ENCODE peak calls at places on chromosome 18, in four cellular contexts. B is IMR-90, W is mesenchymal stem cell, E is neuronal stem cell. P is an unnamed sample.

GRCh38 chr18:53567935-53568574 is 656.4 kb downstream of the MBD2 start:
- DNase-seq in B (peak; percentile 13), W (peak; percentile 38), E (peak; percentile 26), P (peak; percentile 73)

GRCh38 chr18:50631831-50632285 is 72.0 kb downstream of the MAPK4 start:
- DNase-seq in W (no peak), E (no peak), B (no peak), P (peak; percentile 58)

GRCh38 chr18:41845563-41845962 is 109.5 kb upstream of the PIK3C3 start:
- DNase-seq in E (no peak), W (no peak), B (no peak), P (no peak)

GRCh38 chr18:12287684-12288405 is 20.2 kb upstream of the TUBB6 start:
- DNase-seq in W (peak; percentile 90), E (no peak), B (peak; percentile 95), P (peak; percentile 31)

GRCh38 chr18:44758821-44759624 is 78.3 kb downstream of the SETBP1 start:
- DNase-seq in E (no peak), B (no peak), W (no peak), P (no peak)

GRCh38 chr18:51342815-51343214 is 145.3 kb upstream of the MEX3C start:
- DNase-seq in B (peak; percentile 1), E (no peak), W (peak; percentile 91), P (no peak)

GRCh38 chr18:61348230-61348629 is 15.0 kb downstream of the CDH20 start:
- DNase-seq in W (no peak), B (no peak), E (no peak), P (no peak)

GRCh38 chr18:63025251-63025710 is 294.3 kb downstream of the BCL2 start:
- DNase-seq in B (no peak), E (peak; percentile 21), W (no peak), P (peak; percentile 64)

GRCh38 chr18:66993492-66993891 is 389.6 kb upstream of the CDH19 start:
- DNase-seq in E (no peak), W (no peak), B (no peak), P (peak; percentile 88)

GRCh38 chr18:50410894-50411293 is 36.0 kb downstream of the SKA1 start:
- DNase-seq in W (peak; percentile 74), B (peak; percentile 50), E (no peak), P (no peak)

GRCh38 chr18:32277492-32277988 is 87.7 kb downstream of the MEP1B start:
- DNase-seq in E (no peak), B (no peak), W (peak; percentile 53), P (no peak)

GRCh38 chr18:7452331-7452730 is 114.8 kb upstream of the PTPRM start:
- DNase-seq in B (peak; percentile 4), E (no peak), W (peak; percentile 19), P (peak; percentile 79)

GRCh38 chr18:51447351-51447896 is 249.9 kb upstream of the MEX3C start:
- DNase-seq in E (no peak), W (no peak), B (no peak), P (peak; percentile 9)

GRCh38 chr18:5238371-5238758 is 41.3 kb upstream of the AKAIN1 start:
- DNase-seq in W (peak; percentile 71), B (peak; percentile 30), E (no peak), P (no peak)

GRCh38 chr18:63058521-63058920 is 261.0 kb downstream of the BCL2 start:
- DNase-seq in B (no peak), E (no peak), W (no peak), P (no peak)

GRCh38 chr18:52163478-52163877 is 176.5 kb upstream of the DCC start:
- DNase-seq in W (no peak), E (no peak), B (no peak), P (peak; percentile 16)

GRCh38 chr18:52636536-52636935 is 296.5 kb downstream of the DCC start:
- DNase-seq in E (no peak), B (no peak), W (no peak), P (peak; percentile 61)

GRCh38 chr18:78980777-78981651 is 1.4 kb downstream of the SALL3 start:
- DNase-seq in E (no peak), W (no peak), B (no peak), P (peak; percentile 74)

GRCh38 chr18:51400721-51401120 is 203.2 kb upstream of the MEX3C start:
- DNase-seq in E (no peak), W (no peak), B (no peak), P (no peak)

GRCh38 chr18:73749304-73749703 is 398.3 kb downstream of the FBXO15 start:
- DNase-seq in B (no peak), W (no peak), E (no peak), P (no peak)

GRCh38 chr18:8121942-8122480 is 487.2 kb upstream of the RAB12 start:
- DNase-seq in E (no peak), B (peak; percentile 94), W (peak; percentile 54), P (peak; percentile 87)

GRCh38 chr18:73479472-73479871 is 611.7 kb upstream of the NETO1 start:
- DNase-seq in B (peak; percentile 63), E (no peak), W (no peak), P (peak; percentile 8)

GRCh38 chr18:10062292-10062940 is 148.6 kb downstream of the VAPA start:
- DNase-seq in W (peak; percentile 81), B (peak; percentile 53), E (no peak), P (no peak)

GRCh38 chr18:11494093-11494492 is 115.3 kb upstream of the SLC35G4 start:
- DNase-seq in E (no peak), W (peak; percentile 26), B (peak; percentile 7), P (no peak)

GRCh38 chr18:22314001-22314400 is 103.7 kb downstream of the CTAGE1 start:
- DNase-seq in B (peak; percentile 83), W (peak; percentile 63), E (no peak), P (no peak)

GRCh38 chr18:32092422-32093105 is 890 bp downstream of the RNF138 start:
- DNase-seq in B (peak; percentile 94), E (peak; percentile 95), W (peak; percentile 97), P (peak; percentile 98)

GRCh38 chr18:68763082-68763481 is 34.8 kb upstream of the CCDC102B start:
- DNase-seq in B (peak; percentile 41), W (peak; percentile 64), E (no peak), P (no peak)

GRCh38 chr18:35459997-35460396 is 37.8 kb downstream of the INO80C start:
- DNase-seq in E (no peak), B (no peak), W (no peak), P (no peak)

GRCh38 chr18:28875059-28875458 is 698.1 kb upstream of the CDH2 start:
- DNase-seq in E (no peak), B (no peak), W (no peak), P (no peak)

GRCh38 chr18:28728891-28729290 is 552.0 kb upstream of the CDH2 start:
- DNase-seq in W (no peak), E (no peak), B (peak; percentile 20), P (no peak)

GRCh38 chr18:11136241-11136640 is 13.1 kb downstream of the PIEZO2 start:
- DNase-seq in W (peak; percentile 65), B (peak; percentile 69), E (no peak), P (peak; percentile 49)

GRCh38 chr18:25076980-25077780 is 274.8 kb downstream of the ZNF521 start:
- DNase-seq in B (no peak), W (no peak), E (peak; percentile 50), P (peak; percentile 87)

GRCh38 chr18:54261894-54262293 is 7.4 kb upstream of the POLI start:
- DNase-seq in W (no peak), B (no peak), E (no peak), P (no peak)

DNA sequence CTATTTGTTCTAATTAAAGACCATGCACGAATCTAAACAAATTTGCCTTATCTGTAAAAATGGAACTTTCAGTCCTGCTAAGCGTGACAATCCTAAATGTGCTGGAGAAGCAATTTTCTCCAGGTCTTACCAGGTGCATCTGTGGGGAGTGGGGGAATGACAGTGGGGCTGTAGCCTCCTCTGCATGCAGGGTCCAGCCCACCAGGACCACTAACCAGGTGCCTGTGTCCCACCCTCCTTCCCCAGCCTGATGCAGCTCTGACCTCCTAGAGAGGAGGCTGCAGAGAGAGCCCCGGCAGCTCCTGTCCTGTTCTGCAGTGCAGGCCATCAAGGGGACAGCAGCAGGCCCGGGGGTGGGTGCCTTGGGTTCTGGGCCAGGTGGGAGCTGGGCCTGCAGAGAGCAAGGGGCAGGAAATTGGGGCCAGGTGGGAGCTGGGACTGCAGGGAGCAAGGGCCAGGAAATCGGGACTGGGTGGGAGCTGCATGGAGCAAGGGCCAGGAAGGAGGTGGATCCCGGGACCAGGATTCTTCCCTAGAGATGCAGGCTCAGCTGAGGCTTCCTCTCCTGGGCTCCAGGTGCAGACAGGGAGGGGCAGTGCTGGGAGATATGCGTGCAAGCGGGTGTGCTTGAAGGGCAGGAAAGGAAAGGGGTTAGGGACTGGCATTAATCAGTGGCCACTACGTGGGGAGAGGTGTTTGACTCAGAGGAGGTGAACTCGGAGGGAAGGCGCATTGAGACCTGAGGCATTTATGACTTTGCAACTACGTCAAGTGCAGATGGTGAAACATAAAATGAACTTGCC is 185.3 kb downstream of the ANKRD30B start:
- DNase-seq in B (no peak), W (no peak), E (no peak), P (no peak)
- H2BK5ac ChIP-seq in B (no peak overlapping the region), W (no peak overlapping the region), E (no peak overlapping the region), P (no peak overlapping the region)

GRCh38 chr18:39799010-39799409 is 2156.0 kb upstream of the PIK3C3 start:
- DNase-seq in E (no peak), B (no peak), W (peak; percentile 24), P (peak; percentile 28)
- H3K9ac ChIP-seq in E (no peak overlapping the region), B (no peak overlapping the region), W (no peak overlapping the region), P (peak overlapping the region; percentile 52)

GRCh38 chr18:77054606-77055428 is 77.8 kb downstream of the MBP start:
- DNase-seq in E (peak; percentile 31), W (peak; percentile 95), B (peak; percentile 93), P (peak; percentile 85)
- H3K4me3 ChIP-seq in E (no peak overlapping the region), W (no peak overlapping the region), B (no peak overlapping the region), P (no peak overlapping the region)

GRCh38 chr18:26574958-26575864 is 26.9 kb upstream of the KCTD1 start:
- DNase-seq in W (peak; percentile 60), B (peak; percentile 46), E (peak; percentile 37), P (peak; percentile 82)
- H2BK5ac ChIP-seq in W (peak overlapping the region; percentile 61), B (no peak overlapping the region), E (no peak overlapping the region), P (no peak overlapping the region)

GRCh38 chr18:21111351-21112139 is at the start of gene ROCK1:
- DNase-seq in W (peak; percentile 97), E (peak; percentile 97), B (peak; percentile 96), P (peak; percentile 98)

GRCh38 chr18:21112543-21113105 is 1.0 kb upstream of the ROCK1 start:
- DNase-seq in B (peak; percentile 32), W (peak; percentile 24), E (no peak), P (peak; percentile 22)

GRCh38 chr18:21112140-21112473 is 494 bp upstream of the ROCK1 start:
- DNase-seq in E (no peak), W (no peak), B (no peak), P (no peak)

GRCh38 chr18:21110667-21111350 is 804 bp downstream of the ROCK1 start:
- DNase-seq in B (peak; percentile 46), W (peak; percentile 56), E (peak; percentile 29), P (peak; percentile 60)

GRCh38 chr18:21109936-21110666 is 1.5 kb downstream of the ROCK1 start:
- DNase-seq in W (no peak), E (no peak), B (peak; percentile 30), P (no peak)
- H3K9ac ChIP-seq in W (peak overlapping the region; percentile 98), E (no peak overlapping the region), B (peak overlapping the region; percentile 97), P (peak overlapping the region; percentile 100)

P was measured in mesendoderm.